ENCODE peak calls at places on chromosome X, in nine cellular contexts. P is heart left ventricle, Z is HepG2, M is HL-60, C is progenitor cell of endocrine pancreas, N is breast epithelium, F is MCF 10A, K is AG09319, E is endothelial cell. W is an unnamed sample.
A peak's percentile ranks its signal among the peaks of the same experiment; 100 is the strongest.

GRCh38 chrX:80876877-80877276 is 67.2 kb upstream of the BRWD3 start:
- DNase-seq in M (no peak), F (peak; percentile 64), P (no peak), Z (peak; percentile 7), N (no peak), C (no peak), K (no peak), E (no peak), W (peak; percentile 40)

GRCh38 chrX:31499120-31499519 is 427.3 kb upstream of the FTHL17 start:
- DNase-seq in Z (no peak), C (no peak), M (no peak), P (no peak), F (peak; percentile 30), N (no peak), E (no peak), K (no peak), W (no peak)

GRCh38 chrX:21802844-21803243 is 36.6 kb upstream of the MBTPS2 start:
- DNase-seq in K (no peak), E (no peak), F (no peak), M (no peak), P (no peak), N (no peak), C (no peak), Z (no peak), W (no peak)

GRCh38 chrX:37349131-37350033 is at the start of gene PRRG1:
- DNase-seq in P (peak; percentile 86), F (peak; percentile 83), E (peak; percentile 70), K (peak; percentile 64), M (no peak), Z (peak; percentile 67), N (peak; percentile 62), C (peak; percentile 50), W (no peak)

GRCh38 chrX:42615161-42615563 is 162.8 kb downstream of the PPP1R2C start:
- DNase-seq in E (no peak), F (peak; percentile 33), Z (no peak), N (no peak), C (no peak), M (peak; percentile 13), P (no peak), K (no peak), W (no peak)

GRCh38 chrX:103187953-103188475 is 26.9 kb upstream of the BEX4 start:
- DNase-seq in C (no peak), K (no peak), Z (no peak), E (no peak), N (no peak), P (no peak), M (no peak), F (no peak), W (no peak)

GRCh38 chrX:9832811-9833210 is 46.6 kb downstream of the SHROOM2 start:
- DNase-seq in C (no peak), M (peak; percentile 7), E (peak; percentile 7), Z (no peak), K (no peak), F (no peak), N (no peak), P (no peak), W (no peak)

GRCh38 chrX:136954930-136955329 is 74.4 kb upstream of the RBMX start:
- DNase-seq in P (no peak), N (no peak), K (peak; percentile 7), Z (peak; percentile 6), M (peak; percentile 1), C (no peak), E (no peak), F (peak; percentile 27), W (no peak)

GRCh38 chrX:64186974-64187761 is 18.3 kb downstream of the AMER1 start:
- DNase-seq in E (no peak), P (peak; percentile 72), C (no peak), F (no peak), K (no peak), M (no peak), Z (no peak), N (no peak), W (no peak)

GRCh38 chrX:51857159-51857733 is 36.2 kb upstream of the MAGED1 start:
- DNase-seq in M (no peak), N (no peak), C (no peak), P (no peak), E (no peak), F (no peak), Z (no peak), K (no peak), W (no peak)

GRCh38 chrX:155263854-155264628 is at the start of gene RAB39B:
- DNase-seq in E (peak; percentile 34), Z (peak; percentile 26), C (peak; percentile 12), N (no peak), K (peak; percentile 10), P (peak; percentile 64), F (peak; percentile 61), M (peak; percentile 48), W (peak; percentile 64)

GRCh38 chrX:120358687-120359086 is 3.2 kb upstream of the ATP1B4 start:
- DNase-seq in M (no peak), E (no peak), N (no peak), C (no peak), P (no peak), K (no peak), F (peak; percentile 72), Z (no peak), W (no peak)

GRCh38 chrX:45852884-45853283 is 652.2 kb upstream of the DIPK2B start:
- DNase-seq in K (no peak), F (no peak), P (no peak), N (no peak), C (no peak), E (no peak), M (no peak), Z (no peak), W (no peak)

GRCh38 chrX:107429090-107429489 is 20.4 kb upstream of the FRMPD3 start:
- DNase-seq in N (no peak), K (no peak), C (no peak), F (peak; percentile 62), E (peak; percentile 15), Z (peak; percentile 15), M (peak; percentile 26), P (no peak), W (no peak)

GRCh38 chrX:31070057-31070468 is 1.8 kb downstream of the FTHL17 start:
- DNase-seq in K (no peak), C (no peak), Z (no peak), P (no peak), E (no peak), M (no peak), N (no peak), F (peak; percentile 51), W (peak; percentile 42)

GRCh38 chrX:130100180-130100579 is 10.1 kb downstream of the ELF4 start:
- DNase-seq in Z (no peak), F (peak; percentile 71), C (no peak), M (no peak), N (peak; percentile 55), E (no peak), P (peak; percentile 73), K (peak; percentile 88), W (no peak)

GRCh38 chrX:77446029-77446585 is 1.1 kb upstream of the FGF16 start:
- DNase-seq in Z (no peak), F (no peak), C (peak; percentile 29), P (no peak), M (no peak), N (no peak), E (peak; percentile 48), K (no peak), W (peak; percentile 32)
- TF ChIP-seq CTCF in Z (peak; percentile 57), F (no peak), C (peak; percentile 56), P (peak; percentile 12), M (no peak), N (no peak), E (peak; percentile 54), K (peak; percentile 22), W (peak; percentile 47)

DNA sequence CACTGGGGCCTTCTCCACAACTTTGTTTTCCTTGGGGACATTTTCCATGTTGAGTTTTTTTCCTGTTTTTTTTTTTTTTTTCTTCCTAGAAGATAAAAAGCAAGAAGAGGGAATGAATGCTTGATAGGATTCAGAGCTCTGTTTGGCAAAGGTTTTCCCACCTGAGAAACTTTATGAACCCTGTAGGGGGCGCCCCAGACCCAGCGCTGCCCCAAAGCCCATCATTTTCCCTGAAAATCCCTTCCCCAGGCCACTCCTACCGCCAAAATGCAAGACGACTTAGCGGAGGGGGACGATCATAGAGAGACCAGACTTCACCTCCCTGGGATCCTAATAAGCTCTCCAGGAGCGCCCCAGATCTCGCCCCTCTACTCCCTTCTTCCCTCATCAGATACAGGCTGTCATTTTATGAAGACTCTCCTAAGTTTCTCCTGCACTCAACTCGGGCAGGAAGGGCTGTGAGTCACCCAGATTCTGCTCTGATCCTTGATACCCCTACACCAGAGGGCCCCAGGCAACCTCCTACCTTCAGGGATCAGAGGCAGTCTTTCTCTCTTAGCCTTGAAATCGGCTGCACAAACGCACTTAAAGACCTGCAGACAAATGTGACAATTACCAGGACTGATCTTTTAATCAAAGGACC is 1.4 kb downstream of the BEX5 start:
- DNase-seq in K (no peak), C (no peak), F (no peak), P (no peak), M (no peak), E (peak; percentile 54), N (no peak), Z (no peak), W (no peak)
- TF ChIP-seq CTCF in K (no peak), C (peak; percentile 62), F (no peak), P (no peak), M (no peak), E (peak; percentile 52), N (no peak), Z (peak; percentile 17), W (peak; percentile 17)

GRCh38 chrX:153687121-153688039 is at the start of gene SLC6A8:
- DNase-seq in C (peak; percentile 44), M (no peak), E (peak; percentile 60), Z (peak; percentile 31), N (peak; percentile 72), P (peak; percentile 78), F (peak; percentile 67), K (peak; percentile 15), W (peak; percentile 63)
- TF ChIP-seq CTCF in C (peak; percentile 62), M (no peak), E (no peak), Z (peak; percentile 57), N (no peak), P (peak; percentile 30), F (peak; percentile 25), K (peak; percentile 25), W (peak; percentile 50)

GRCh38 chrX:125327891-125328290 is 8.2 kb downstream of the TEX13C start:
- DNase-seq in M (no peak), P (no peak), C (no peak), F (no peak), Z (no peak), N (no peak), E (no peak), K (no peak), W (no peak)

GRCh38 chrX:125326599-125326998 is 6.9 kb downstream of the TEX13C start:
- DNase-seq in K (no peak), P (no peak), Z (no peak), M (no peak), C (no peak), F (no peak), E (no peak), N (no peak), W (no peak)

GRCh38 chrX:125319646-125320521 is at the start of gene TEX13C:
- DNase-seq in P (no peak), F (no peak), E (no peak), M (no peak), Z (no peak), N (no peak), C (no peak), K (no peak), W (no peak)

GRCh38 chrX:125322431-125322830 is 2.8 kb downstream of the TEX13C start:
- DNase-seq in E (no peak), F (no peak), M (no peak), Z (no peak), P (no peak), N (no peak), K (no peak), C (no peak), W (no peak)
- TF ChIP-seq CTCF in E (no peak), F (no peak), M (no peak), Z (no peak), P (no peak), N (no peak), K (no peak), C (no peak), W (no peak)

W was measured in GM13977.